ENCODE peak calls at places on chromosomes 7 and 10, in four cellular contexts. One of them, this sample, is unnamed. For H3K36me3 and H3K27me3, the result is how much of the 10 kb centered on the place peaks cover.

GRCh38 chr10:96500519-96500918 is 13.2 kb downstream of the TLL2 start:
- DNase-seq in effector memory CD4-positive, alpha-beta T cell: no peak
- DNase-seq in CD4-positive, alpha-beta memory T cell: no peak
- DNase-seq in cardiac muscle cell: no peak
- DNase-seq in this sample: no peak

GRCh38 chr7:87564290-87564963 is 36.3 kb downstream of the ABCB1 start:
- DNase-seq in effector memory CD4-positive, alpha-beta T cell: no peak
- DNase-seq in CD4-positive, alpha-beta memory T cell: peak
- DNase-seq in cardiac muscle cell: peak
- DNase-seq in this sample: no peak

GRCh38 chr10:100265821-100266485 is 1.5 kb downstream of the CWF19L1 start:
- DNase-seq in effector memory CD4-positive, alpha-beta T cell: no peak
- DNase-seq in CD4-positive, alpha-beta memory T cell: no peak
- DNase-seq in cardiac muscle cell: no peak
- DNase-seq in this sample: no peak

GRCh38 chr7:96224682-96225081 is 97.2 kb downstream of the SLC25A13 start:
- DNase-seq in effector memory CD4-positive, alpha-beta T cell: no peak
- DNase-seq in CD4-positive, alpha-beta memory T cell: no peak
- DNase-seq in cardiac muscle cell: peak
- DNase-seq in this sample: no peak

GRCh38 chr7:116772423-116772852 is 89.9 kb upstream of the CAPZA2 start:
- DNase-seq in effector memory CD4-positive, alpha-beta T cell: no peak
- DNase-seq in CD4-positive, alpha-beta memory T cell: no peak
- DNase-seq in cardiac muscle cell: peak
- DNase-seq in this sample: peak

GRCh38 chr10:78470267-78471103 is 436.8 kb downstream of the RPS24 start:
- DNase-seq in effector memory CD4-positive, alpha-beta T cell: no peak
- DNase-seq in CD4-positive, alpha-beta memory T cell: no peak
- DNase-seq in cardiac muscle cell: no peak
- DNase-seq in this sample: no peak

GRCh38 chr10:86585037-86585725 is 63.6 kb upstream of the WAPL start:
- DNase-seq in effector memory CD4-positive, alpha-beta T cell: peak
- DNase-seq in CD4-positive, alpha-beta memory T cell: peak
- DNase-seq in cardiac muscle cell: peak
- DNase-seq in this sample: peak

GRCh38 chr10:45454859-45455258 is 80.8 kb downstream of the ALOX5 start:
- DNase-seq in effector memory CD4-positive, alpha-beta T cell: no peak
- DNase-seq in CD4-positive, alpha-beta memory T cell: no peak
- DNase-seq in cardiac muscle cell: no peak
- DNase-seq in this sample: no peak

GRCh38 chr10:22611425-22612111 is 102.8 kb downstream of the PIP4K2A start:
- DNase-seq in effector memory CD4-positive, alpha-beta T cell: peak
- DNase-seq in CD4-positive, alpha-beta memory T cell: peak
- DNase-seq in cardiac muscle cell: no peak
- DNase-seq in this sample: no peak

DNA sequence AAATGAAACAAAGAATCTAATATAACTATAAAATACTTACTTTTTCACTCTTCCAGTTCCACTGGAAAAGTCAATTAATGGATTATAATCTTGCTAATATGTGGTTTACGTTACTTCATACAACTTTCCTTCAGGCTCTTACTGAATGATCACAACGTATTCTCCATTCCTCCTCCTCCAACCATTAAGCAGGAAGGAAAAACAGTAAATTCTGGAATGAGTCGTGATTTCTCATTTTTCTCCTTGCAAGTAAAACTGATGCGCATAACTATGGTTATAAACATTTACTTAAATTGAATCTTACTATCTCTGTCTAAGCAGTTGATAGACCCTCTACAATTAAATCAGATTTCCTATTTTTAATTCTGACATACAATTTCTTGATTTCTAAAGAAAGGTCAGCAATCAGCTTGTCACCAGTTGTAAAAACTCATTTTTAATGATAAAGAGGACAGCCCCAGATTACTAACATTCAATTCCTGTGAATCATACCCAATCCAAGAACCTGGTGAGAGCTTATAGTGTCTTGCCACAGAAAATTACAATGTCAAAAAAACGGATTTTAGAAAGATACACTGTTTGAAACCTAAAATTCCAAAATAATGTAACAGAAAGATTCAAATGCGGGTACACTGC is 64.3 kb downstream of the EZH2 start:
- DNase-seq in effector memory CD4-positive, alpha-beta T cell: no peak
- DNase-seq in CD4-positive, alpha-beta memory T cell: no peak
- DNase-seq in cardiac muscle cell: peak
- DNase-seq in this sample: no peak
- H3K27ac ChIP-seq in effector memory CD4-positive, alpha-beta T cell: no peak
- H3K27ac ChIP-seq in CD4-positive, alpha-beta memory T cell: no peak
- H3K27ac ChIP-seq in cardiac muscle cell: no peak
- H3K27ac ChIP-seq in this sample: no peak

GRCh38 chr7:122123746-122124145 is 20.3 kb downstream of the AASS start:
- DNase-seq in effector memory CD4-positive, alpha-beta T cell: no peak
- DNase-seq in CD4-positive, alpha-beta memory T cell: no peak
- DNase-seq in cardiac muscle cell: no peak
- DNase-seq in this sample: no peak
- H3K36me3 ChIP-seq in effector memory CD4-positive, alpha-beta T cell: under half
- H3K36me3 ChIP-seq in CD4-positive, alpha-beta memory T cell: under half
- H3K36me3 ChIP-seq in cardiac muscle cell: under half
- H3K36me3 ChIP-seq in this sample: under half

GRCh38 chr10:71700735-71701368 is 18.7 kb downstream of the C10orf105 start:
- DNase-seq in effector memory CD4-positive, alpha-beta T cell: no peak
- DNase-seq in CD4-positive, alpha-beta memory T cell: no peak
- DNase-seq in cardiac muscle cell: no peak
- DNase-seq in this sample: no peak
- H3K27me3 ChIP-seq in effector memory CD4-positive, alpha-beta T cell: under half
- H3K27me3 ChIP-seq in CD4-positive, alpha-beta memory T cell: under half
- H3K27me3 ChIP-seq in cardiac muscle cell: under half
- H3K27me3 ChIP-seq in this sample: under half

GRCh38 chr10:3904419-3904975 is 119.5 kb upstream of the KLF6 start:
- DNase-seq in effector memory CD4-positive, alpha-beta T cell: no peak
- DNase-seq in CD4-positive, alpha-beta memory T cell: no peak
- DNase-seq in cardiac muscle cell: no peak
- DNase-seq in this sample: no peak

GRCh38 chr10:3909339-3909738 is 124.3 kb upstream of the KLF6 start:
- DNase-seq in effector memory CD4-positive, alpha-beta T cell: no peak
- DNase-seq in CD4-positive, alpha-beta memory T cell: no peak
- DNase-seq in cardiac muscle cell: no peak
- DNase-seq in this sample: no peak

GRCh38 chr10:3908183-3908582 is 123.2 kb upstream of the KLF6 start:
- DNase-seq in effector memory CD4-positive, alpha-beta T cell: no peak
- DNase-seq in CD4-positive, alpha-beta memory T cell: no peak
- DNase-seq in cardiac muscle cell: no peak
- DNase-seq in this sample: no peak

GRCh38 chr10:3907514-3907913 is 122.5 kb upstream of the KLF6 start:
- DNase-seq in effector memory CD4-positive, alpha-beta T cell: no peak
- DNase-seq in CD4-positive, alpha-beta memory T cell: no peak
- DNase-seq in cardiac muscle cell: peak
- DNase-seq in this sample: no peak

GRCh38 chr10:3906511-3907111 is 121.6 kb upstream of the KLF6 start:
- DNase-seq in effector memory CD4-positive, alpha-beta T cell: no peak
- DNase-seq in CD4-positive, alpha-beta memory T cell: no peak
- DNase-seq in cardiac muscle cell: no peak
- DNase-seq in this sample: peak
- H3K27ac ChIP-seq in effector memory CD4-positive, alpha-beta T cell: no peak
- H3K27ac ChIP-seq in CD4-positive, alpha-beta memory T cell: no peak
- H3K27ac ChIP-seq in cardiac muscle cell: no peak
- H3K27ac ChIP-seq in this sample: peak